ENCODE peak calls at places on chromosomes 6 and 20, in ten cellular contexts. T is heart left ventricle, S is H1, D is testis, K is HCT116, J is A549, H is GM12891, F is erythroblast, W is K562, R is tibial nerve. Z is an unnamed sample.
A peak's percentile ranks its signal among the peaks of the same experiment; 100 is the strongest.

GRCh38 chr6:13058043-13058442 is 270.3 kb downstream of the TBC1D7 start:
- DNase-seq in T (no peak), S (no peak), D (no peak), K (no peak), J (no peak), H (no peak), F (no peak), W (no peak), R (no peak), Z (no peak)

GRCh38 chr20:61965606-61966491 is 99.8 kb downstream of the TAF4 start:
- DNase-seq in T (no peak), S (peak; percentile 77), D (peak; percentile 12), K (no peak), J (no peak), H (no peak), F (no peak), W (no peak), R (no peak), Z (no peak)

GRCh38 chr6:19851273-19852089 is 14.3 kb downstream of the ID4 start:
- DNase-seq in T (no peak), S (peak; percentile 49), D (peak; percentile 59), K (peak; percentile 49), J (peak; percentile 72), H (no peak), F (peak; percentile 15), W (peak; percentile 45), R (no peak), Z (no peak)

GRCh38 chr6:83193747-83194582 is 808 bp downstream of the RWDD2A start:
- DNase-seq in T (peak; percentile 47), S (peak; percentile 87), D (peak; percentile 48), K (peak; percentile 21), J (peak; percentile 18), H (peak; percentile 21), F (peak; percentile 10), W (peak; percentile 28), R (no peak), Z (peak; percentile 19)

GRCh38 chr6:10146723-10147451 is 268.0 kb downstream of the TFAP2A start:
- DNase-seq in T (no peak), S (no peak), D (peak; percentile 61), K (peak; percentile 40), J (peak; percentile 20), H (peak; percentile 14), F (peak; percentile 2), W (peak; percentile 65), R (no peak), Z (peak; percentile 22)

GRCh38 chr6:16676978-16677377 is 84.3 kb downstream of the ATXN1 start:
- DNase-seq in T (no peak), S (no peak), D (peak; percentile 43), K (peak; percentile 66), J (peak; percentile 75), H (no peak), F (no peak), W (no peak), R (no peak), Z (no peak)

GRCh38 chr20:12056836-12057235 is 139.1 kb downstream of the BTBD3 start:
- DNase-seq in T (no peak), S (no peak), D (no peak), K (no peak), J (no peak), H (no peak), F (no peak), W (no peak), R (no peak), Z (no peak)

GRCh38 chr6:37306026-37306425 is 47.8 kb upstream of the RNF8 start:
- DNase-seq in T (no peak), S (no peak), D (no peak), K (no peak), J (no peak), H (no peak), F (peak; percentile 57), W (no peak), R (no peak), Z (no peak)

GRCh38 chr6:16911088-16911487 is 149.8 kb upstream of the ATXN1 start:
- DNase-seq in T (no peak), S (no peak), D (no peak), K (no peak), J (no peak), H (no peak), F (no peak), W (no peak), R (no peak), Z (no peak)

GRCh38 chr6:169289257-169289656 is 35.6 kb upstream of the THBS2 start:
- DNase-seq in T (no peak), S (no peak), D (no peak), K (no peak), J (no peak), H (no peak), F (no peak), W (no peak), R (no peak), Z (no peak)

GRCh38 chr6:75204959-75205775 is 686 bp downstream of the COL12A1 start:
- DNase-seq in T (peak; percentile 36), S (peak; percentile 74), D (no peak), K (no peak), J (peak; percentile 35), H (no peak), F (no peak), W (no peak), R (peak; percentile 33), Z (peak; percentile 12)

GRCh38 chr6:10297825-10298224 is 117.0 kb downstream of the TFAP2A start:
- DNase-seq in T (no peak), S (no peak), D (no peak), K (no peak), J (no peak), H (no peak), F (no peak), W (no peak), R (no peak), Z (no peak)

GRCh38 chr6:143221723-143222122 is 161.0 kb downstream of the AIG1 start:
- DNase-seq in T (no peak), S (no peak), D (no peak), K (no peak), J (no peak), H (no peak), F (no peak), W (no peak), R (no peak), Z (no peak)

GRCh38 chr20:60501048-60501447 is 542.8 kb downstream of the CDH26 start:
- DNase-seq in T (no peak), S (no peak), D (no peak), K (no peak), J (no peak), H (no peak), F (no peak), W (no peak), R (no peak), Z (no peak)

GRCh38 chr6:98036344-98036743 is 753.3 kb upstream of the MMS22L start:
- DNase-seq in T (no peak), S (no peak), D (no peak), K (no peak), J (no peak), H (no peak), F (no peak), W (no peak), R (no peak), Z (no peak)

GRCh38 chr6:112396221-112396620 is 49.1 kb downstream of the RFPL4B start:
- DNase-seq in T (no peak), S (no peak), D (no peak), K (no peak), J (no peak), H (no peak), F (no peak), W (no peak), R (no peak), Z (no peak)

GRCh38 chr6:111792914-111793700 is 80.1 kb downstream of the FYN start:
- DNase-seq in T (no peak), S (no peak), D (no peak), K (no peak), J (no peak), H (no peak), F (no peak), W (no peak), R (no peak), Z (no peak)

DNA sequence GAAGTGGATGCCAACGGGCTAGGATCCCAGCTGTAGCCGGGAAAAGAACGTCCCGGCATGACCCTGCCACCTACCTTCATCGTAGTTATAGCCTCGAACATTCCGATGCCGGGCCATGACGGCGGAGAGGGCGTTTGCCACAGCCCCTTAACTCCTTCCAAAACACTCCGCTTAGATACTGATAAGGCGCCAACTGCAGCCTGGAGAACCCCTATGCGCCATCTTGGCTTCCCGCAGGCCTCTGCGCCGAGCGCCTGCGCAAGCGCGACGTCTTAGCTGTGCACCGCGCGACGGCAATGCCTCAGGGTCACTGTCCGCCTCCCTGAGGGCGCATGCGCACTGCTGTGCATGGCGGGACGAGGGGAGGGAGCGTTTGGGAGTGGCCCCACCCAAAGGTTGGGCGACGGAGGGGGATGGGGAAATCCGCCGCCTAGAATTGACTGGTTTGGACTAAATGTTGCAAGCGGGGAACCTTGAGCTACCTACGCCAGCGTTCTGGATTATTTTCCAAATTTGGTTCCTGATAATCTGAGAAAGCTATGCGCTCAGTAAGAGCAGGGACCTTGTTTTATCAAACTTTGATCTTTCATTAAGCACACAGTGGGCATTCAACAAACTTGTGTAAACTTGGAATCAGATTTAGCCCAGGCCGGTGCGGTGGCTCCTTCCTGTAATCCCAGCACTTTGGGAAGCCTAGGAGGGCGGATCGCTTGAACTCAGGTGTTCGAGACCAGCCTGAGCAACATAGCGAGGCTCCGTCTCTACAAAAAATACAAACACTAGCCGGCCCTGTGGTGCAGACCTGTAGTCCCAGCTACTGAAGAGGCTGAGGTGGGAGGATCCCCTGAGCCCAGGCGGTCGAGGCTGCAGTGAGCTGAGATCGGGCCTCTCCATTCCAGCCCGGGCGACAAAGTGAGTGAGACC is at the start of gene HBS1L:
- DNase-seq in T (peak; percentile 98), S (peak; percentile 96), D (peak; percentile 97), K (peak; percentile 97), J (peak; percentile 97), H (peak; percentile 74), F (peak; percentile 100), W (peak; percentile 100), R (peak; percentile 91), Z (peak; percentile 80)
- TF ChIP-seq POLR2A in T (peak; percentile 87), S (peak; percentile 94), D (peak; percentile 55), K (peak; percentile 87), J (peak; percentile 81), H (peak; percentile 95), F (peak; percentile 99), W (peak; percentile 92), R (peak; percentile 76), Z (peak; percentile 95)

GRCh38 chr6:79947191-79948173 is at the start of gene ELOVL4:
- DNase-seq in T (peak; percentile 52), S (peak; percentile 82), D (peak; percentile 88), K (no peak), J (peak; percentile 57), H (peak; percentile 24), F (peak; percentile 34), W (no peak), R (peak; percentile 19), Z (peak; percentile 20)
- TF ChIP-seq POLR2A in T (peak; percentile 22), S (peak; percentile 84), D (no peak), K (no peak), J (peak; percentile 38), H (no peak), F (no peak), W (no peak), R (peak; percentile 46), Z (no peak)

GRCh38 chr20:34088305-34088870 is 23.7 kb downstream of the EIF2S2 start:
- DNase-seq in T (no peak), S (no peak), D (no peak), K (no peak), J (no peak), H (no peak), F (no peak), W (no peak), R (no peak), Z (no peak)
- TF ChIP-seq POLR2A in T (no peak), S (no peak), D (no peak), K (no peak), J (no peak), H (peak; percentile 55), F (peak; percentile 17), W (peak; percentile 51), R (no peak), Z (no peak)

GRCh38 chr20:5504061-5504739 is 187.4 kb upstream of the PROKR2 start:
- DNase-seq in T (peak; percentile 75), S (no peak), D (peak; percentile 77), K (no peak), J (no peak), H (peak; percentile 34), F (peak; percentile 10), W (peak; percentile 18), R (peak; percentile 22), Z (peak; percentile 26)
- TF ChIP-seq POLR2A in T (no peak), S (no peak), D (no peak), K (no peak), J (no peak), H (no peak), F (no peak), W (no peak), R (no peak), Z (no peak)

Z was measured in GM12892.